ENCODE peak calls at places on chromosomes 6 and 20, in seven cellular contexts. I is RKO, H is islet precursor cell, Y is SK-N-MC, V is HuH-7, P is breast epithelium, S is lower leg skin. E is an unnamed sample.

GRCh38 chr6:141890661-141891060 is 242.1 kb upstream of the GJE1 start:
- DNase-seq in I (no peak), H (no peak), Y (no peak), V (no peak), P (no peak), S (no peak), E (no peak)

GRCh38 chr20:20466341-20466879 is 98.5 kb downstream of the INSM1 start:
- DNase-seq in I (no peak), H (no peak), Y (no peak), V (no peak), P (no peak), S (no peak), E (no peak)

GRCh38 chr6:27205375-27206278 is 41.9 kb upstream of the PRSS16 start:
- DNase-seq in I (no peak), H (peak; percentile 62), Y (no peak), V (no peak), P (no peak), S (no peak), E (peak; percentile 31)

GRCh38 chr6:133814797-133815196 is 74.1 kb upstream of the TCF21 start:
- DNase-seq in I (peak; percentile 43), H (no peak), Y (no peak), V (no peak), P (no peak), S (no peak), E (no peak)

GRCh38 chr20:13525225-13525940 is 113.3 kb downstream of the TASP1 start:
- DNase-seq in I (peak; percentile 62), H (peak; percentile 87), Y (no peak), V (peak; percentile 8), P (no peak), S (no peak), E (no peak)

GRCh38 chr20:5067877-5068276 is 51.9 kb downstream of the PCNA start:
- DNase-seq in I (no peak), H (peak; percentile 57), Y (no peak), V (no peak), P (no peak), S (no peak), E (no peak)

GRCh38 chr6:71038966-71039365 is 82.1 kb upstream of the B3GAT2 start:
- DNase-seq in I (no peak), H (no peak), Y (no peak), V (no peak), P (no peak), S (no peak), E (no peak)

GRCh38 chr6:7276199-7276524 is 36.8 kb downstream of the SSR1 start:
- DNase-seq in I (no peak), H (no peak), Y (no peak), V (no peak), P (no peak), S (no peak), E (no peak)

GRCh38 chr6:52760105-52760765 is 3.0 kb downstream of the GSTA2 start:
- DNase-seq in I (no peak), H (no peak), Y (no peak), V (no peak), P (no peak), S (no peak), E (no peak)

GRCh38 chr6:169783971-169784930 is 32.8 kb downstream of the ERMARD start:
- DNase-seq in I (no peak), H (peak; percentile 45), Y (no peak), V (no peak), P (no peak), S (peak; percentile 80), E (no peak)

GRCh38 chr6:9540534-9541126 is 874.2 kb downstream of the TFAP2A start:
- DNase-seq in I (peak; percentile 73), H (no peak), Y (peak; percentile 67), V (peak; percentile 3), P (no peak), S (no peak), E (no peak)

GRCh38 chr6:40904583-40905194 is 134.3 kb downstream of the UNC5CL start:
- DNase-seq in I (no peak), H (no peak), Y (no peak), V (no peak), P (no peak), S (no peak), E (no peak)

GRCh38 chr20:58251979-58252591 is 23.6 kb upstream of the ANKRD60 start:
- DNase-seq in I (peak; percentile 92), H (no peak), Y (no peak), V (no peak), P (no peak), S (no peak), E (no peak)

GRCh38 chr6:28841290-28841689 is 82.5 kb downstream of the TRIM27 start:
- DNase-seq in I (peak; percentile 68), H (no peak), Y (no peak), V (no peak), P (no peak), S (no peak), E (no peak)

GRCh38 chr20:21029356-21029755 is 76.8 kb downstream of the LINC00237 start:
- DNase-seq in I (no peak), H (no peak), Y (no peak), V (no peak), P (no peak), S (no peak), E (no peak)

GRCh38 chr6:166253277-166254229 is 54.6 kb downstream of the PRR18 start:
- DNase-seq in I (no peak), H (peak; percentile 58), Y (no peak), V (no peak), P (no peak), S (no peak), E (no peak)

GRCh38 chr6:157952751-157953479 is 28.7 kb upstream of the SYNJ2 start:
- DNase-seq in I (no peak), H (no peak), Y (no peak), V (no peak), P (no peak), S (peak; percentile 72), E (no peak)

GRCh38 chr6:30678964-30679726 is 6.3 kb upstream of the DHX16 start:
- DNase-seq in I (peak; percentile 54), H (peak; percentile 94), Y (no peak), V (peak; percentile 83), P (peak; percentile 88), S (peak; percentile 97), E (peak; percentile 86)

GRCh38 chr6:75272145-75272840 is 12.3 kb downstream of the TMEM30A start:
- DNase-seq in I (no peak), H (no peak), Y (no peak), V (no peak), P (no peak), S (no peak), E (no peak)

GRCh38 chr6:23510778-23511510 is 615.1 kb upstream of the NRSN1 start:
- DNase-seq in I (no peak), H (no peak), Y (no peak), V (no peak), P (no peak), S (no peak), E (no peak)

GRCh38 chr6:2976571-2977085 is 5.3 kb upstream of the SERPINB6 start:
- DNase-seq in I (peak; percentile 81), H (no peak), Y (no peak), V (no peak), P (no peak), S (no peak), E (no peak)

E was measured in activated T-helper 2 cell treated with anti-CD3 and anti-CD28 coated beads, Interferon-gamma antibody, Interleukin-2, Interleukin-4, amounts not matched to agents 10 μg/mL and 5 μg/mL and 100 μg/mL, durations not matched to agents 14 hours and 24 hours and 36 hours.